ENCODE peak calls at places on chromosomes 4 and X, in five cellular contexts. F is heart left ventricle, T is coronary artery, A is stomach, U is endodermal cell. X is an unnamed sample.
A peak's percentile ranks its signal among the peaks of the same experiment; 100 is the strongest.

GRCh38 chr4:106315476-106315967 is 487 bp downstream of the TBCK start:
- DNase-seq in T (no peak), A (no peak), F (no peak), U (no peak), X (no peak)

GRCh38 chr4:118173956-118174355 is 139.7 kb downstream of the NDST3 start:
- DNase-seq in U (no peak), A (no peak), F (no peak), T (no peak), X (no peak)

GRCh38 chrX:123060986-123061385 is 123.1 kb upstream of the GRIA3 start:
- DNase-seq in T (no peak), A (no peak), U (no peak), F (no peak), X (no peak)

GRCh38 chr4:143768007-143768591 is 67.6 kb upstream of the FREM3 start:
- DNase-seq in T (no peak), A (no peak), U (no peak), F (no peak), X (no peak)

GRCh38 chr4:54065282-54066087 is 1.1 kb upstream of the CHIC2 start:
- DNase-seq in U (no peak), T (no peak), A (no peak), F (no peak), X (no peak)

GRCh38 chr4:127188847-127189246 is 443.9 kb upstream of the INTU start:
- DNase-seq in T (no peak), A (no peak), U (peak; percentile 48), F (no peak), X (no peak)

GRCh38 chr4:113692809-113693411 is 68.6 kb downstream of the CAMK2D start:
- DNase-seq in F (no peak), T (no peak), U (no peak), A (no peak), X (no peak)

GRCh38 chr4:157014621-157015591 is 43.3 kb upstream of the PDGFC start:
- DNase-seq in A (no peak), T (no peak), U (peak; percentile 55), F (no peak), X (no peak)

GRCh38 chrX:103418811-103419210 is 42.5 kb downstream of the BEX3 start:
- DNase-seq in A (no peak), U (no peak), T (no peak), F (no peak), X (no peak)

GRCh38 chr4:23811045-23811620 is 78.7 kb downstream of the PPARGC1A start:
- DNase-seq in T (no peak), A (no peak), F (no peak), U (no peak), X (no peak)

GRCh38 chrX:132958086-132958703 is at the start of gene HS6ST2:
- DNase-seq in F (no peak), A (no peak), U (peak; percentile 75), T (no peak), X (no peak)

DNA sequence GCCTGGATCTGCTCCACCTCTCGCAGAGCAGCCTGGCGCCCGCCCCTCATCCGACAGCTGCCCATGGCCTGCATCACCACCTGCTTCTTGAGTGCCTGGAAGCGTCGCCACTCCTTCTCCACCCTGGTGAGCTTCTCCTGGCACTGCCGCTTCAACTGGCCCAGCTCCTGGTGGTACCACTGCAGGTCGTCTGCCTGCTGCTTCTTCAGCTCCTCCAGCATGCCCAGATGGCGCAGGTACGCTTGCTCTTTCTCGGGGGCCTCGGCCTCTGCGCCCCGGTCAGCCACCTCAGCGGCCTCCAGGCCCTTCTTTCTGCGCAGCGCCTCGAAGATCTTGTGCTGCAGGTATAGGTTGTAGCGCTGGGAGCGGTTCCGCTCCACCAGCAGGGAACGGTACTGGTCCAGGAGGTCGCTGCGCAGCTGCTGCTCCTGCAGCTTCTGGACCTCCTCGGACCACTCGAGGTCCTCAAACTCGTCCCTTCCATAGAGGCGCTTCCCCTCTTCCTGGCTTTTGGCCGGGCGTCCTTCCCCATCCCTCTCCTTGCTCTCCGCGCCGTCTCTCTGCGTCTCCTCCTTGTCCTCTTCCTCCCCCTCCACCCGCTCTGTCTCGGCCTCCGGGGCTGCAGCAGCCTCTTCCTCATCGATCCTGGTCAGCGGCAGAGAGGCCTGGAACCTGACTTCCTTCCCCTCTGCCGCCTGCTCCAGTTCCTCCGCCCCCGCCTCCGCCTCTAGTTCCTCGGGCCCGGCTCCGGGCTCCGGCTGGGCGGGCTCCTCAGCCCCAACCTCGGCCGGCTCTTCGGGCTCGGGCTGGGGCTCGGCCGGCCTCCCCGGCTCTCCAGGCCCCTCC is 1.1 kb upstream of the TADA2B start:
- DNase-seq in U (peak; percentile 84), T (no peak), A (peak; percentile 61), F (peak; percentile 72), X (peak; percentile 13)
- TF ChIP-seq CTCF in U (no peak), T (no peak), A (no peak), F (no peak), X (no peak)

GRCh38 chrX:104863466-104863865 is 297.5 kb downstream of the IL1RAPL2 start:
- DNase-seq in T (no peak), U (no peak), A (no peak), F (no peak), X (no peak)
- H3K27ac ChIP-seq in T (no peak overlapping the region), U (no peak overlapping the region), A (no peak overlapping the region), F (no peak overlapping the region), X (no peak overlapping the region)

GRCh38 chrX:99301990-99302389 is 1108.1 kb downstream of the PCDH19 start:
- DNase-seq in T (no peak), F (no peak), A (no peak), U (no peak), X (no peak)
- TF ChIP-seq CTCF in T (no peak), F (no peak), A (no peak), U (peak; percentile 87), X (no peak)

GRCh38 chr4:40209401-40209800 is 12.6 kb downstream of the RHOH start:
- DNase-seq in A (no peak), F (no peak), T (no peak), U (no peak), X (no peak)
- H3K27ac ChIP-seq in A (no peak overlapping the region), F (no peak overlapping the region), T (no peak overlapping the region), U (no peak overlapping the region), X (peak overlapping the region; percentile 39)

DNA sequence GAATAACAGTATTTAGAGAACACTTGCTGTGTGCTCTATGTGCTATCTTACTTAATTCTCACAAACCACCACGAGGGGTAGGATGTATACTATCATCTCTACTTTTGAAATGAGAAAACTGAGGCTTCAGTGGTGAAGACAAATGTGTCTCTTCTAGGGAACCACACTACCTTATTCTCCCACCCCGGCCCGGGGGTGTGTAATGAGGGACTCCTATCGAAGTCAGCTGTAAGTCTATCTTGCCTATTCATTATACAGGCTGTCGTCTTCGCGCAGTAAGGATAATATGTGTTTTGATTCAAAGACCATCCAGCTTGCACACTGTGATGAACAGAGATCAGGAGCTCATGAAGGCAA is 1.1 kb downstream of the NOP14 start:
- DNase-seq in A (no peak), U (no peak), F (no peak), T (no peak), X (no peak)
- TF ChIP-seq CTCF in A (no peak), U (no peak), F (no peak), T (no peak), X (no peak)

DNA sequence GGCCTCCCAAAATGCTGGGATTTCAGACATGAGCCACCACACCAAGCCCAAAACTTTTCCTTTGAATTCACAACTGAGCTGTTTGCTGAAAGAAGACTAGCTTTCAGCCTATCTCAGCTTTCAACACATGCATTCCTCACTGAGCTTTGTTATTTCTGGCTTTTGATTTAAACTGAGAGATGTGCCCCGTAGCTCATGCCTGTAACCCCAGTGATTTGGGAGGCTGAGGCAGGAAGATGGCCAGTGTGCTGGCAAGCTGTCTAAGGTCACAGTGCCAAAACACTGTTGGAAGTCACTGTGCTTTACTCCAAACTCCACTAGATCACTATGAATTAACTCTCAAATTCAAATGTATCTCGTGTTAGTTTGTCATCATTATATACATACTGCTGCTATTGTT is 779.5 kb downstream of the TRIML1 start:
- DNase-seq in T (no peak), A (no peak), U (no peak), F (no peak), X (no peak)
- H3K27ac ChIP-seq in T (no peak overlapping the region), A (no peak overlapping the region), U (no peak overlapping the region), F (no peak overlapping the region), X (no peak overlapping the region)

GRCh38 chrX:63250253-63250868 is 100.8 kb downstream of the SPIN4 start:
- DNase-seq in U (peak; percentile 74), F (peak; percentile 22), T (no peak), A (peak; percentile 26), X (peak; percentile 8)
- TF ChIP-seq CTCF in U (peak; percentile 89), F (peak; percentile 81), T (peak; percentile 43), A (no peak), X (peak; percentile 73)